ENCODE peak calls at places on chromosomes 16 and 17, in four cellular contexts. S is NCI-H510A; B is CD4-positive, alpha-beta T cell; M is small intestine. E is an unnamed sample.

GRCh38 chr17:81898029-81898866 is 3.8 kb upstream of the NPB start:
- DNase-seq in B (no peak), M (no peak), S (no peak), E (no peak)

GRCh38 chr17:27207073-27207511 is 86.8 kb upstream of the WSB1 start:
- DNase-seq in M (peak), S (no peak), B (no peak), E (no peak)

GRCh38 chr17:45299311-45299710 is 17.5 kb downstream of the MAP3K14 start:
- DNase-seq in M (no peak), B (no peak), S (no peak), E (no peak)

GRCh38 chr16:47058295-47059086 is 85.0 kb upstream of the DNAJA2 start:
- DNase-seq in B (no peak), S (no peak), M (peak), E (no peak)

GRCh38 chr16:75792781-75793180 is 66.5 kb upstream of the CPHXL start:
- DNase-seq in M (no peak), S (no peak), B (no peak), E (no peak)

GRCh38 chr17:64327201-64327930 is 63.3 kb downstream of the PECAM1 start:
- DNase-seq in M (no peak), S (no peak), B (no peak), E (no peak)

GRCh38 chr16:2597560-2597902 is 59.7 kb downstream of the PDPK1 start:
- DNase-seq in B (no peak), M (no peak), S (no peak), E (no peak)

GRCh38 chr17:77146882-77147281 is 6.1 kb downstream of the SEC14L1 start:
- DNase-seq in B (no peak), M (peak), S (no peak), E (no peak)

GRCh38 chr17:41171881-41172280 is 3.9 kb upstream of the KRTAP4-3 start:
- DNase-seq in B (no peak), S (no peak), M (no peak), E (no peak)

GRCh38 chr17:69654981-69655581 is 240.6 kb downstream of the MAP2K6 start:
- DNase-seq in M (no peak), B (no peak), S (no peak), E (no peak)

GRCh38 chr17:48569676-48570324 is 8.3 kb downstream of the HOXB4 start:
- DNase-seq in M (no peak), S (no peak), B (no peak), E (no peak)

GRCh38 chr17:11404431-11404830 is 163.4 kb downstream of the SHISA6 start:
- DNase-seq in B (no peak), M (no peak), S (no peak), E (no peak)

GRCh38 chr17:37671028-37671812 is 28.0 kb upstream of the DDX52 start:
- DNase-seq in B (no peak), M (peak), S (peak), E (no peak)

GRCh38 chr17:74519951-74520553 is 11.2 kb downstream of the CD300LB start:
- DNase-seq in M (no peak), B (no peak), S (no peak), E (peak)

GRCh38 chr17:4782652-4783051 is 3.5 kb downstream of the VMO1 start:
- DNase-seq in M (no peak), S (no peak), B (no peak), E (no peak)

GRCh38 chr16:86225905-86226371 is 284.4 kb upstream of the FOXF1 start:
- DNase-seq in M (no peak), S (no peak), B (no peak), E (no peak)

GRCh38 chr17:14510136-14510535 is 209.3 kb downstream of the HS3ST3B1 start:
- DNase-seq in S (no peak), B (no peak), M (no peak), E (no peak)

GRCh38 chr16:53864819-53865491 is 161.0 kb downstream of the FTO start:
- DNase-seq in B (no peak), S (no peak), M (no peak), E (no peak)

GRCh38 chr17:61717352-61717751 is 126.3 kb upstream of the NACA2 start:
- DNase-seq in B (no peak), M (no peak), S (no peak), E (no peak)

GRCh38 chr17:74935585-74936469 is at the start of gene OTOP3:
- DNase-seq in B (no peak), S (peak), M (peak), E (no peak)

GRCh38 chr17:45021607-45022287 is 29.7 kb downstream of the DCAKD start:
- DNase-seq in M (peak), S (peak), B (peak), E (peak)

GRCh38 chr16:84829168-84829965 is 9.6 kb downstream of the CRISPLD2 start:
- DNase-seq in S (no peak), M (no peak), B (no peak), E (no peak)

GRCh38 chr17:76076765-76077581 is 2.0 kb upstream of the ZACN start:
- DNase-seq in B (peak), S (no peak), M (no peak), E (no peak)

GRCh38 chr16:50011707-50012106 is 13.3 kb upstream of the CNEP1R1 start:
- DNase-seq in B (no peak), M (no peak), S (no peak), E (no peak)

GRCh38 chr17:75077490-75078096 is 10.2 kb upstream of the SLC16A5 start:
- DNase-seq in M (peak), B (peak), S (no peak), E (peak)

GRCh38 chr16:2364638-2365210 is 24.2 kb upstream of the ABCA3 start:
- DNase-seq in M (peak), B (no peak), S (no peak), E (no peak)

GRCh38 chr17:42453544-42453943 is 5.1 kb upstream of the ATP6V0A1 start:
- DNase-seq in S (no peak), M (no peak), B (no peak), E (peak)

GRCh38 chr17:79164408-79164807 is 89.8 kb downstream of the ENGASE start:
- DNase-seq in S (no peak), M (no peak), B (no peak), E (no peak)

GRCh38 chr16:55711959-55712876 is 56.4 kb downstream of the SLC6A2 start:
- DNase-seq in M (peak), B (peak), S (no peak), E (peak)

GRCh38 chr16:54805648-54806047 is 125.0 kb upstream of the IRX5 start:
- DNase-seq in S (no peak), M (peak), B (no peak), E (no peak)

GRCh38 chr16:84947022-84947421 is 64.3 kb downstream of the ZDHHC7 start:
- DNase-seq in M (no peak), B (no peak), S (no peak), E (no peak)

GRCh38 chr16:65546353-65546791 is 424.5 kb upstream of the CDH11 start:
- DNase-seq in S (no peak), M (no peak), B (no peak), E (no peak)

GRCh38 chr16:14362774-14363371 is 267.2 kb downstream of the PARN start:
- DNase-seq in M (no peak), B (no peak), S (no peak), E (no peak)

GRCh38 chr16:80176114-80176513 is 364.7 kb upstream of the DYNLRB2 start:
- DNase-seq in B (no peak), S (no peak), M (no peak), E (no peak)